ENCODE peak calls at places on chromosomes 1 and 21, in five cellular contexts. F is OCI-LY7, Q is colonic mucosa, D is GM20000, C is tibial nerve. R is an unnamed sample.

GRCh38 chr21:41975391-41976272 is 21.8 kb upstream of the C2CD2 start:
- DNase-seq in Q (peak), D (no peak), C (peak), F (no peak), R (peak)

GRCh38 chr1:165635329-165635728 is 4.3 kb downstream of the MGST3 start:
- DNase-seq in Q (no peak), D (no peak), C (no peak), F (peak), R (no peak)

GRCh38 chr1:202068596-202068995 is 54.1 kb upstream of the GPR37L1 start:
- DNase-seq in Q (no peak), C (no peak), F (no peak), D (no peak), R (no peak)

GRCh38 chr1:115239148-115239820 is 98.8 kb downstream of the NGF start:
- DNase-seq in Q (no peak), D (no peak), F (no peak), C (no peak), R (no peak)

GRCh38 chr1:39105061-39105840 is 79.1 kb downstream of the NDUFS5 start:
- DNase-seq in C (no peak), F (peak), Q (peak), D (peak), R (peak)

GRCh38 chr21:26534517-26534916 is 38.6 kb downstream of the CYYR1 start:
- DNase-seq in F (no peak), D (no peak), C (no peak), Q (no peak), R (no peak)

GRCh38 chr1:8097077-8097799 is 71.1 kb upstream of the ERRFI1 start:
- DNase-seq in D (peak), Q (peak), C (no peak), F (peak), R (peak)

GRCh38 chr1:84598846-84599741 is 24.9 kb upstream of the CTBS start:
- DNase-seq in F (peak), Q (no peak), D (peak), C (no peak), R (peak)

GRCh38 chr1:11566042-11566825 is 87.3 kb downstream of the DISP3 start:
- DNase-seq in Q (no peak), D (no peak), F (no peak), C (no peak), R (no peak)

GRCh38 chr1:80767711-80768110 is 1033.0 kb upstream of the ADGRL2 start:
- DNase-seq in Q (no peak), C (no peak), F (no peak), D (no peak), R (no peak)

GRCh38 chr1:201461783-201462441 is 7.1 kb downstream of the PHLDA3 start:
- DNase-seq in C (peak), F (no peak), Q (peak), D (no peak), R (no peak)

GRCh38 chr1:58412071-58412580 is 134.4 kb downstream of the OMA1 start:
- DNase-seq in F (no peak), C (no peak), Q (no peak), D (no peak), R (no peak)

GRCh38 chr1:226181996-226182714 is 4.4 kb downstream of the ACBD3 start:
- DNase-seq in F (peak), Q (peak), C (peak), D (peak), R (no peak)

GRCh38 chr1:246418565-246419312 is 88.3 kb downstream of the SMYD3 start:
- DNase-seq in D (no peak), F (no peak), C (no peak), Q (no peak), R (no peak)

GRCh38 chr1:41957568-41957967 is 38.8 kb upstream of the HIVEP3 start:
- DNase-seq in D (no peak), C (no peak), Q (no peak), F (no peak), R (no peak)

GRCh38 chr1:19357299-19357698 is 45.2 kb downstream of the SLC66A1 start:
- DNase-seq in C (no peak), F (no peak), Q (no peak), D (no peak), R (no peak)

GRCh38 chr1:53592521-53592982 is 133.4 kb downstream of the DMRTB1 start:
- DNase-seq in Q (peak), F (peak), C (no peak), D (no peak), R (no peak)

GRCh38 chr1:53076721-53077598 is 14.9 kb downstream of the PODN start:
- DNase-seq in D (no peak), C (no peak), Q (no peak), F (no peak), R (no peak)

GRCh38 chr21:32516729-32517649 is 68.3 kb downstream of the TCP10L start:
- DNase-seq in C (no peak), Q (no peak), F (no peak), D (no peak), R (no peak)

GRCh38 chr1:236204043-236204442 is 61.7 kb downstream of the GPR137B start:
- DNase-seq in F (no peak), D (no peak), Q (no peak), C (no peak), R (no peak)

GRCh38 chr1:221284028-221284427 is 404.8 kb downstream of the HLX start:
- DNase-seq in C (no peak), F (no peak), Q (no peak), D (no peak), R (no peak)

GRCh38 chr1:178031856-178032320 is 62.0 kb upstream of the RASAL2 start:
- DNase-seq in Q (peak), F (peak), C (peak), D (peak), R (peak)

GRCh38 chr21:37253991-37254390 is 13.1 kb downstream of the VPS26C start:
- DNase-seq in D (no peak), C (no peak), Q (no peak), F (no peak), R (no peak)

GRCh38 chr1:8937701-8938100 is 8.0 kb upstream of the CA6 start:
- DNase-seq in Q (no peak), D (no peak), F (no peak), C (no peak), R (no peak)

GRCh38 chr1:34865981-34866761 is 6.6 kb upstream of the SMIM12 start:
- DNase-seq in F (peak), Q (peak), D (peak), C (peak), R (peak)

DNA sequence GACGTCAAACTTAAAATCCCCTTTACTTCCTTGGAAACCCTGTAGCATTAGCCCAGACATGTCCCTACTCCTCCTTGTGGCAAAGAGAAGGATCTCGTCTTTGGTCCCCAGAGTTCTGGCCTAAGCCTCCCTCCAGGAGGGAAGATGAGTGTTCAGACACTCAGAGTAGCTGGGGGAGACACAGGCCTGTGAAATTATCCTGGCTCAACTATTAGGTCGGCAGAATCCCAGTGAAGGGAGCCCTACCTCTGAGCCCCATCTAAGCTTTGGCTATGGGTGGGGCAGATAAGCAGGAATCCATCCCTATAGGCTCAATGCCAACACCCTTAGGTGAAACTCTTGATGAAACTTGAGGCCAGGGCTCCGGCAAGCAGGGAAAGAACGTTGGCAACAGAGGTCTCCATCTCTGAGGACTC is 1.7 kb upstream of the SFN start:
- DNase-seq in F (no peak), Q (no peak), D (no peak), C (no peak), R (no peak)
- TF ChIP-seq CTCF in F (no peak), Q (no peak), D (no peak), C (no peak), R (no peak)

GRCh38 chr1:153570874-153571273 is 5.2 kb upstream of the S100A2 start:
- DNase-seq in D (no peak), C (no peak), F (no peak), Q (no peak), R (no peak)

GRCh38 chr1:153569465-153569864 is 3.8 kb upstream of the S100A2 start:
- DNase-seq in F (no peak), Q (no peak), D (no peak), C (no peak), R (no peak)

GRCh38 chr1:153573351-153573750 is 7.7 kb upstream of the S100A2 start:
- DNase-seq in C (no peak), D (no peak), F (no peak), Q (no peak), R (no peak)

GRCh38 chr1:153571706-153572105 is 6.1 kb upstream of the S100A2 start:
- DNase-seq in C (no peak), F (no peak), D (no peak), Q (no peak), R (no peak)

GRCh38 chr1:153572569-153573015 is 6.9 kb upstream of the S100A2 start:
- DNase-seq in C (peak), D (peak), Q (peak), F (peak), R (peak)
- TF ChIP-seq CTCF in C (peak), D (peak), Q (peak), F (peak), R (peak)

GRCh38 chr1:154582885-154583284 is 15.3 kb downstream of the CHRNB2 start:
- DNase-seq in Q (no peak), C (no peak), F (no peak), D (no peak), R (no peak)

GRCh38 chr1:154583691-154584212 is 16.2 kb downstream of the CHRNB2 start:
- DNase-seq in F (no peak), C (no peak), D (no peak), Q (no peak), R (no peak)

GRCh38 chr1:154586231-154586630 is 18.7 kb downstream of the CHRNB2 start:
- DNase-seq in Q (no peak), D (no peak), F (no peak), C (no peak), R (no peak)

GRCh38 chr1:154586641-154587040 is 19.1 kb downstream of the CHRNB2 start:
- DNase-seq in F (no peak), C (no peak), D (no peak), Q (no peak), R (no peak)

DNA sequence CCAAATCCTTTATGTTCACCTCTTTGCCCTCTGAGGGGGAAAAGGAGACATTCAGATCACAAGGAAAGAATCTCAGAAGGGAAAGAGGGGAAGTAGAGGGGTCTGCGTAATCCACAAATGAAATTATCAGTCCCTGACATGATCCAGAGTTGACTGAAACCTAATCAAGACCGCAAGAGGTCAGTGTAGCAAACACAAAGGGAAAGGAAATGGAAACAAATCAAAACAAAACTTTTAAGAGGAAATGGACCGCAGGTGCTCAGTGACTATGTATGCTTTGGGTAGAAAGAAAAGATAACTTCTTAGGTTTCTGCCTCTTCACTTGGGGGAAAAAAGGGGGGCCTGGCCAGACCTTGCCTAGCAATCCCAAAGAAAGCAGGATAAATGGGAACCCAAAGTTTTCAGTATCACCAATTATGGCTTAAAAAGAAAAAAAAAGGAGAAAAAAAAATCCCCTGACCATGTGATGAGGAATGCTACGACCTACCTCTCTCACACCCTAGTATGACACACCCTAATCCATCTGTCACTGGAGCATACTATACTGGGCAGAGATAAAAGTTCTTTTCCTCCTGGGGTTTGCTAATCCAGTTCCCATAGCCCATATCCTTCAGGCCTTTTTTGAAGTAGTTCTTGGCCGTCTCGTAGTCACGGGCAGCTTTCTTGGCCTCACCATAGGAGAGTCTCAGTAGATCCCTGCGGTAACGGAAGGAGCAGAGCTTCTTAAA is 16.9 kb downstream of the CHRNB2 start:
- DNase-seq in D (no peak), F (peak), C (no peak), Q (no peak), R (no peak)
- TF ChIP-seq CTCF in D (no peak), F (peak), C (no peak), Q (no peak), R (peak)

GRCh38 chr1:205749826-205750682 is at the start of gene NUCKS1:
- DNase-seq in D (peak), C (peak), Q (peak), F (peak), R (peak)
- TF ChIP-seq CTCF in D (no peak), C (no peak), Q (no peak), F (no peak), R (no peak)

DNA sequence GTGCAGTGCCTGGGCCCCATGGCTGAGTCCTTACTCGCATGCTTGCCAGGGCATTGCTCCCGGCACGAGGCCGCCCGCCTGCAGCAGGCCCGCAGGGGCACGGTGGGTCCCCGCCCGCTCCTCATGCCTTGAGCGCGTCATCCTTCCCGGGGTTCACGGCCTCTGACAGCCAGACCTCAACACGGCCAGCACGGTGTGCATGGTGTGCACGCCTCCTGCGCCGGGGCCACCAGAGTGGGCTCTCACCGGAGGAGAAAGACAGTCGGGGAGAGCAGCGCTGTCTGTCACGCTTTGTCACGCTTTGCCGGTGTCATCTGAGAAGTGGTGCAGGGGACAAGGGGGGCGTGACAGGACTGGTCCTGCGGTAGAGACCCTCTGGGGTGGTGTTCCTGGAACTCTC is 11.9 kb upstream of the COL18A1 start:
- DNase-seq in C (no peak), D (no peak), F (no peak), Q (no peak), R (no peak)
- TF ChIP-seq CTCF in C (no peak), D (no peak), F (no peak), Q (no peak), R (no peak)

GRCh38 chr1:183165456-183165855 is 20.6 kb upstream of the LAMC2 start:
- DNase-seq in D (no peak), Q (no peak), F (no peak), C (no peak), R (no peak)
- TF ChIP-seq CTCF in D (no peak), Q (no peak), F (no peak), C (no peak), R (no peak)

DNA sequence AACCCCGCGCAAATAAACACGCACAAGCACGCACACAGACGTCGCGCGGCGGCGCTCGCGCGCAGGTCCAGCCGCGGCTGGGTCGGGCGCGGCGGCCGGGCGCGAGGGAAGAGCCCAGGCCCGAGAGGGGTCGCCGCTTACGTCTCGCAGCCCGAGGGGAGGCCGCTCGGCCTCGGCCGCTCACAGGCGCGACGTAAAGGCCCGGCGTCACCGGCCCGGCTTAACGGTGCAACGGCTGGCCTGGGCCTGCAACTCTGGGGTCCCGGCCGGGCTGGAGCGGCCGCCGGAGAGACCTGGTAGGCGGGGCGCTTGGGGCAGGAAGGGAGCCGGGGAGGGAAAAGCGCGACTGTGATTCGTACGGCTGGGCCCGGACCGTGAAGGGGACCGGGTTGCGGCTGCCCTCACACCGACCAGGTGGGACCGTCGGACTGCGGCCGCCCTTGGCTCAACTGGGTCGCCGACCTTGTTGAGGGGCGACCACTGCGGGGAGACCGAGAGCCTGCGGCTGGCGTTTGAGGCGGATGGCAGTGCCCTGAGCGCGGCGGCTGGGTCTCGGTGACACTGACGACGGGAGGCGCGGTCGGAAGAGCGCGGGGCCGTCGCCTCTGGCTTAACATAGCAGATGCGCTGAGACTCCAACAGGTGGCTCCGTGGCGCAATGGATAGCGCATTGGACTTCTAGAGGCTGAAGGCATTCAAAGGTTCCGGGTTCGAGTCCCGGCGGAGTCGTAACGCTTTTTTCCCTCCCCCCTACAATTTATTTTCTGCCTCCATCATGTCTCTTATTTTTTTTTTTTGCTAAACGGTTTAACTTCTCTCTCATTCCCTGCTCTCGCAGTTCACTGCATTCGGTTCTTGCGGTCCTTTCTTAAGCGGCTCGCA is 31.8 kb downstream of the DNTTIP2 start:
- DNase-seq in D (peak), Q (peak), C (peak), F (peak), R (peak)
- TF ChIP-seq CTCF in D (no peak), Q (no peak), C (no peak), F (peak), R (no peak)